ENCODE peak calls at places on chromosomes 3 and 15, in ten cellular contexts. P is activated T-cell treated with anti-CD3 and anti-CD28 coated beads for 1 hour; R is NCI-H510A treated with DMSO at 0.1 percent for 48 hours; S is D341Med; Y is activated effector memory CD4-positive, alpha-beta T cell treated with anti-CD3 and anti-CD28 coated beads, Interleukin-2, amount 50 U/mL, for 16 hours; D is stimulated activated CD4-positive, alpha-beta T cell treated with anti-CD3 and anti-CD28 coated beads, Interleukin-2, amount 100 ng/mL, for 48 hours; T is foreskin fibroblast; V is anterior cingulate cortex; J is kidney glomerular epithelial cell; O is amniotic stem cell. L is an unnamed sample.

GRCh38 chr3:32423956-32424558 is 32.4 kb downstream of the CMTM7 start:
- DNase-seq in P (no peak), R (peak), S (no peak), Y (peak), D (no peak), T (no peak), V (no peak), J (no peak), O (no peak), L (no peak)

GRCh38 chr3:177622520-177622919 is 425.2 kb upstream of the TBL1XR1 start:
- DNase-seq in P (no peak), R (no peak), S (no peak), Y (no peak), D (no peak), T (no peak), V (no peak), J (no peak), O (no peak), L (no peak)

GRCh38 chr15:68730491-68731317 is 90.0 kb downstream of the ANP32A start:
- DNase-seq in P (no peak), R (peak), S (peak), Y (no peak), D (no peak), T (peak), V (peak), J (peak), O (peak), L (peak)

GRCh38 chr15:45456212-45457106 is 66.1 kb downstream of the SLC30A4 start:
- DNase-seq in P (peak), R (no peak), S (no peak), Y (peak), D (peak), T (peak), V (no peak), J (peak), O (peak), L (no peak)

GRCh38 chr3:62416109-62416508 is 42.8 kb upstream of the FEZF2 start:
- DNase-seq in P (no peak), R (no peak), S (no peak), Y (no peak), D (no peak), T (no peak), V (no peak), J (no peak), O (no peak), L (no peak)

GRCh38 chr3:104437891-104438290 is 928.8 kb upstream of the ALCAM start:
- DNase-seq in P (no peak), R (no peak), S (no peak), Y (no peak), D (no peak), T (no peak), V (no peak), J (no peak), O (no peak), L (no peak)

GRCh38 chr3:168620854-168621253 is 525.1 kb upstream of the GOLIM4 start:
- DNase-seq in P (no peak), R (peak), S (peak), Y (no peak), D (no peak), T (no peak), V (peak), J (no peak), O (no peak), L (no peak)

GRCh38 chr3:37745079-37745478 is 116.6 kb upstream of the CTDSPL start:
- DNase-seq in P (no peak), R (no peak), S (no peak), Y (no peak), D (no peak), T (no peak), V (no peak), J (no peak), O (no peak), L (no peak)

GRCh38 chr15:37142371-37142770 is 42.0 kb upstream of the MEIS2 start:
- DNase-seq in P (no peak), R (no peak), S (no peak), Y (no peak), D (no peak), T (no peak), V (no peak), J (peak), O (no peak), L (no peak)

GRCh38 chr15:51267714-51268105 is 70.7 kb downstream of the CYP19A1 start:
- DNase-seq in P (peak), R (no peak), S (no peak), Y (no peak), D (no peak), T (no peak), V (peak), J (no peak), O (no peak), L (no peak)

GRCh38 chr3:66989241-66989640 is 8.9 kb upstream of the KBTBD8 start:
- DNase-seq in P (no peak), R (no peak), S (no peak), Y (no peak), D (no peak), T (no peak), V (no peak), J (no peak), O (no peak), L (no peak)

GRCh38 chr3:46666471-46666845 is 27.0 kb downstream of the ALS2CL start:
- DNase-seq in P (no peak), R (no peak), S (no peak), Y (no peak), D (no peak), T (no peak), V (no peak), J (no peak), O (no peak), L (peak)

GRCh38 chr3:115187149-115187757 is 40.2 kb upstream of the ZBTB20 start:
- DNase-seq in P (no peak), R (no peak), S (no peak), Y (no peak), D (no peak), T (no peak), V (no peak), J (no peak), O (no peak), L (no peak)

GRCh38 chr3:132225664-132226063 is 91.5 kb upstream of the ACP3 start:
- DNase-seq in P (no peak), R (no peak), S (no peak), Y (no peak), D (no peak), T (no peak), V (no peak), J (peak), O (no peak), L (no peak)

GRCh38 chr3:138862924-138863775 is 28.4 kb upstream of the PIK3CB start:
- DNase-seq in P (no peak), R (no peak), S (no peak), Y (no peak), D (no peak), T (peak), V (peak), J (peak), O (peak), L (no peak)

GRCh38 chr15:92106691-92107090 is 253.2 kb downstream of the SLCO3A1 start:
- DNase-seq in P (no peak), R (no peak), S (no peak), Y (no peak), D (no peak), T (no peak), V (no peak), J (no peak), O (no peak), L (no peak)

GRCh38 chr15:94266789-94267188 is 35.4 kb downstream of the MCTP2 start:
- DNase-seq in P (no peak), R (no peak), S (no peak), Y (no peak), D (no peak), T (no peak), V (no peak), J (no peak), O (no peak), L (no peak)

GRCh38 chr15:77019476-77020331 is 24.8 kb downstream of the PSTPIP1 start:
- DNase-seq in P (no peak), R (no peak), S (no peak), Y (peak), D (no peak), T (no peak), V (no peak), J (no peak), O (no peak), L (no peak)

GRCh38 chr3:111924283-111924682 is 54.5 kb upstream of the ABHD10 start:
- DNase-seq in P (no peak), R (peak), S (no peak), Y (no peak), D (no peak), T (no peak), V (no peak), J (no peak), O (no peak), L (no peak)

GRCh38 chr15:100099976-100100375 is 241.8 kb downstream of the ADAMTS17 start:
- DNase-seq in P (no peak), R (no peak), S (no peak), Y (no peak), D (no peak), T (no peak), V (no peak), J (no peak), O (no peak), L (peak)

GRCh38 chr15:82832601-82833209 is 23.3 kb downstream of the WHAMM start:
- DNase-seq in P (no peak), R (no peak), S (no peak), Y (peak), D (no peak), T (peak), V (no peak), J (peak), O (peak), L (no peak)

GRCh38 chr3:149971403-149972075 is 844 bp upstream of the PFN2 start:
- DNase-seq in P (peak), R (peak), S (peak), Y (peak), D (peak), T (peak), V (peak), J (peak), O (peak), L (no peak)

GRCh38 chr3:106745344-106746168 is 631.7 kb upstream of the CCDC54 start:
- DNase-seq in P (no peak), R (no peak), S (no peak), Y (no peak), D (no peak), T (no peak), V (no peak), J (no peak), O (no peak), L (no peak)

GRCh38 chr3:18670755-18671154 is 245.6 kb upstream of the SATB1 start:
- DNase-seq in P (no peak), R (no peak), S (no peak), Y (no peak), D (no peak), T (no peak), V (no peak), J (no peak), O (no peak), L (no peak)

GRCh38 chr3:61561374-61562041 is at the start of gene PTPRG:
- DNase-seq in P (no peak), R (peak), S (peak), Y (no peak), D (no peak), T (peak), V (peak), J (peak), O (peak), L (peak)

GRCh38 chr15:69661871-69662667 is 209.5 kb downstream of the RPLP1 start:
- DNase-seq in P (no peak), R (no peak), S (peak), Y (no peak), D (no peak), T (no peak), V (no peak), J (no peak), O (no peak), L (peak)

L was measured in mesenteric fat pad.